ENCODE peak calls at places on chromosome 11, in six cellular contexts. J, Y, G, A, L and C are unnamed samples.

GRCh38 chr11:124887667-124888013 is 10.0 kb downstream of the ROBO4 start:
- DNase-seq in A (no peak), L (no peak), G (no peak), J (no peak), Y (no peak), C (no peak)

GRCh38 chr11:5550440-5551095 is 2.2 kb upstream of the OR52H1 start:
- DNase-seq in L (no peak), Y (peak), A (no peak), J (no peak), G (peak), C (no peak)

GRCh38 chr11:71267807-71268421 is 15.5 kb upstream of the SHANK2 start:
- DNase-seq in G (no peak), J (no peak), Y (no peak), L (no peak), A (no peak), C (no peak)

GRCh38 chr11:126345759-126346585 is 9.5 kb upstream of the ST3GAL4 start:
- DNase-seq in A (no peak), G (peak), Y (peak), J (no peak), L (peak), C (peak)

GRCh38 chr11:108224908-108225786 is 2.3 kb downstream of the ATM start:
- DNase-seq in A (no peak), Y (no peak), L (no peak), G (no peak), J (no peak), C (no peak)

GRCh38 chr11:85787809-85788805 is 22.8 kb downstream of the SYTL2 start:
- DNase-seq in L (no peak), G (peak), A (no peak), Y (no peak), J (no peak), C (no peak)

GRCh38 chr11:1931791-1932480 is 12.4 kb downstream of the TNNT3 start:
- DNase-seq in L (no peak), A (no peak), G (no peak), J (no peak), Y (no peak), C (no peak)

GRCh38 chr11:104462346-104462745 is 298.4 kb upstream of the PDGFD start:
- DNase-seq in L (no peak), A (no peak), G (peak), Y (peak), J (no peak), C (peak)

GRCh38 chr11:94734563-94735275 is 33.4 kb upstream of the AMOTL1 start:
- DNase-seq in L (no peak), A (peak), G (peak), J (peak), Y (no peak), C (peak)

GRCh38 chr11:43212279-43212678 is 99.5 kb upstream of the API5 start:
- DNase-seq in L (no peak), J (peak), Y (no peak), G (no peak), A (no peak), C (no peak)

GRCh38 chr11:130424613-130425140 is 3.7 kb downstream of the ADAMTS8 start:
- DNase-seq in A (no peak), G (no peak), J (no peak), L (no peak), Y (no peak), C (no peak)
- TF ChIP-seq EZH2 in A (no peak), G (no peak), J (no peak), L (no peak), Y (no peak), C (no peak)

GRCh38 chr11:12415567-12415966 is 38.2 kb downstream of the PARVA start:
- DNase-seq in G (no peak), J (no peak), A (no peak), Y (no peak), L (no peak), C (no peak)

GRCh38 chr11:12414641-12415040 is 37.3 kb downstream of the PARVA start:
- DNase-seq in A (no peak), G (no peak), Y (no peak), L (no peak), J (no peak), C (no peak)

GRCh38 chr11:12413141-12414055 is 36.0 kb downstream of the PARVA start:
- DNase-seq in Y (peak), L (no peak), A (no peak), G (no peak), J (no peak), C (no peak)

GRCh38 chr11:12418019-12418611 is 40.7 kb downstream of the PARVA start:
- DNase-seq in A (no peak), Y (peak), L (no peak), J (no peak), G (no peak), C (peak)

DNA sequence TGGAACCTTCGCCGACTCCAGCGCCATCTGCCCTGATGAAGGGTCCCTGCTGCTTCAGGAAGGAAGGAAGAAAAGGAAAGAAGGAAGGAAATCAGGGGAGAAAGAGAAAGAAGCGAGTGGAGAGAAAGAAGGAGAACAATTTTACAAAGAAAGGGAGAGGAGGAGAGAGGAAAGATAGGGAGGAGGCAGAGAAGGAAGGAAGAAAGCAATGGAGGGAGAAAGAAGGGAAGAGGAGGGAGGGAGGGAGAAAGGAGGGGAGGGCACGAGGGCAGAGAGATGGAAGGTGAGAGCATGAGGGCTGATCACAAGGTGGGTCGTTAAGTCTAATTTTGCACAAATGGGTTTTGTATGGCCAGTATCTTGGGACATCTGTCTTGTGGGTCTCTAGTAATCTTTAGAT is 39.2 kb downstream of the PARVA start:
- DNase-seq in G (no peak), A (no peak), Y (no peak), L (no peak), J (no peak), C (no peak)
- H3K27ac ChIP-seq in G (no peak), A (no peak), Y (no peak), L (no peak), J (no peak), C (peak)

GRCh38 chr11:8913961-8914660 is 3.1 kb downstream of the AKIP1 start:
- DNase-seq in G (peak), J (peak), A (no peak), Y (peak), L (peak), C (peak)

GRCh38 chr11:8910662-8911039 is 338 bp upstream of the AKIP1 start:
- DNase-seq in J (no peak), Y (no peak), A (no peak), L (no peak), G (no peak), C (no peak)

GRCh38 chr11:8911040-8911823 is at the start of gene AKIP1:
- DNase-seq in G (peak), J (peak), A (peak), Y (peak), L (peak), C (peak)

GRCh38 chr11:8917157-8917820 is 6.3 kb downstream of the AKIP1 start:
- DNase-seq in L (no peak), Y (peak), A (no peak), G (peak), J (peak), C (peak)

GRCh38 chr11:8914661-8915018 is 3.7 kb downstream of the AKIP1 start:
- DNase-seq in J (no peak), Y (no peak), A (no peak), G (no peak), L (no peak), C (no peak)
- TF ChIP-seq CTCF in J (no peak), Y (no peak), A (no peak), G (peak), L (no peak), C (no peak)

DNA sequence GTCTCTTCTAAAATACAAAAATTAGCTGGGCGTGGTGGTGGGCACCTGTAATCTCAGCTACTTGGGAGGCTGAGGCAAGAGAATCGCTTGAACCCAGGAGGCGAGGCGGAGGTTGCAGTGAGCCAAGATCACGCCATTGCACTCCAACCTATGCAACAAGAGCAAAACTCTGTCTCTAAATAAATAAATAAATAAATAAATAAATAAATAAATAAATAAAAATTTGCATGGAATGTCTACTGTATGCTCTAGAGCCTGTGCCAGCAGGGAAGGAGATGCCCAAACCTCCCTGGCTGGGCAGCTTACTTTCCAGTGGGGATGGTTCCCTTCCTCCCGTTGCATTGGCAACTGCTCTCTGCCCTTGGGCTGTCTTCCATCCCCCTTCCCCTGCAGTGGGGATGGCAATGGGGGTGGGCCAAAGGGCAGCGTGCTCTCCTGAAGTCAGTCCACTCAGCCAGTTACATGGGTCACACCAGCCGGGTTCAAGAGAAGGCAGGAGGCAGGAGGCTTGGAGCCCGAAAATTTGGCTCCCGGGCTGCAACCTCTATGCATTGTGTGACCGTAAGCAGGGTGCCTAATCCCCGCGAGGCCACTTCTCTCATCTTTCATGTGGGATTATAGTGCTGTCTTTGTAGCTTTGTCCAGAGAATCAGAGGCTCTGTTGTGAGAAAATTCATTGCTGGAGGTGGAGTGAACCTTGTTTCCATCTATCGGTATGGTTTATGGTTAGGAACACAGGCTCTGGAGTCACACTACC is 1.4 kb upstream of the LRRC10B start:
- DNase-seq in Y (no peak), G (no peak), L (no peak), J (peak), A (no peak), C (peak)
- TF ChIP-seq EZH2 in Y (no peak), G (no peak), L (no peak), J (peak), A (no peak), C (no peak)

DNA sequence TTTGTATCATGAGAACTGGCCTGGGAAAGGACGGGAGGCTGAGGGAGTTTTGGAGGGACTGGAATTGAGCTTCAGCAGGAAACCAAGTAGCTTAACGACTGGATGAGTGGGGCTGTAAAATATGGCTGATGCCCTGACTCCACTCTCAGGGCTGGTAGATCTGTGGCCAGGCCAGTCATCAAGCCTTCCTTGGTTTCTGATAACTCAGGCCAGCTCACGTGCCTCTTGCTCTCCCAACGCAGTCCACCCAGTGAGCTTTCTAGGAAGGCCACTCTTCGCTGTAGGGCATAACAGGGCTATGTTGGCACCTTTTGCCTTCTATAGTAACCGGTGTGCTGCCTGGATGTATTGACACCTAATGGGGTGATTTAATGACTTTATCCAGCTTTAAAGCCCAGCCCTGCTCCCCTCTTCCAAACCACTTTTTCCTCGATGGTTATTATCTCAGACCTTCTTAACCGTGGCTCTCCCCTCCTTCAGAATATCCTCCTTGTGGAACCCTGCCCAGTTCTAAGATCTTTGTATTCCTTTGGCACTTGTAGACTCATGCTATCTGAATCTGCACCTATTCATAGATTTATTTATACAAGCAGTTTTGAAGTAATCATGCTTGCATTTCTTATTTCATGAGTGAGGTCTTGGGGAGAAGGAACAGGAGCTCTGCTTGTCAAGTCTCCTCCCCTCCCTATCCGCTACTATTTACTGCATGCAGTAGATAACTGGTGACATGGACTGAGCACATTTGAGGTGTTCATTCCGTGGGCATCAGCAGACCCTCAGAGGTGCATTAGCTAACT is 5.6 kb upstream of the MADD start:
- DNase-seq in A (no peak), L (no peak), Y (peak), G (no peak), J (no peak), C (no peak)
- H3K27ac ChIP-seq in A (no peak), L (peak), Y (no peak), G (no peak), J (no peak), C (peak)

DNA sequence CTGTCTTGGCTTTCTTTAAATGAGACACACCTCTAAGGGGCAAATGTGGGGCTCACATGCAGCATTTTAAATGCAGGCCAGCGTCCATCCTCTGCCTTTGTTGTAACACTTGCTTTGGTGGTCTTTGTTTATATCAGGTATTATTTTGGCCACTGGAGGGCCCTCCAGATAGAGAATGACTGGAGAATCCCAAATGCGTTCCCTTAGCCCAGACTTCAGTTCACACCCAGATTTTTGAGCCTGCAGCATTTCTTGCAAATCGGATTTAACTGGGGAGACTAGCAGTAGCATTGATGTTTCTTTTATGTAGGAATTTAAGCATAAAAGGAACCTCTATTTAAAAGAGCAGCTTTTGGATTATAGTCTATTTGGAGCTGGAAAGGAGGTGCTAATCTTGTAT is 200.2 kb upstream of the SORL1-AS1 start:
- DNase-seq in A (no peak), L (peak), G (peak), Y (peak), J (peak), C (peak)
- TF ChIP-seq CTCF in A (peak), L (no peak), G (peak), Y (peak), J (peak), C (peak)

GRCh38 chr11:30585067-30585891 is 874 bp downstream of the MPPED2 start:
- DNase-seq in L (no peak), J (peak), G (no peak), A (no peak), Y (no peak), C (peak)
- TF ChIP-seq EZH2 in L (no peak), J (no peak), G (no peak), A (peak), Y (no peak), C (peak)

GRCh38 chr11:2940930-2941821 is 12.0 kb upstream of the PHLDA2 start:
- DNase-seq in A (no peak), G (peak), J (no peak), L (no peak), Y (no peak), C (no peak)
- H3K27ac ChIP-seq in A (no peak), G (peak), J (no peak), L (no peak), Y (peak), C (no peak)